ENCODE peak calls at places on chromosomes 11 and 22, in eight cellular contexts. One of them, this sample, is unnamed.

GRCh38 chr22:48259991-48260670 is 1497.7 kb downstream of the TBC1D22A start:
- DNase-seq in keratinocyte: no peak
- DNase-seq in heart right ventricle: no peak
- DNase-seq in lower leg skin: no peak
- DNase-seq in A549: no peak
- DNase-seq in aorta: no peak
- DNase-seq in fibroblast of the aortic adventitia: no peak
- DNase-seq in H7: no peak
- DNase-seq in this sample: no peak

GRCh38 chr11:111697910-111698309 is 68.3 kb downstream of the PPP2R1B start:
- DNase-seq in keratinocyte: no peak
- DNase-seq in heart right ventricle: no peak
- DNase-seq in lower leg skin: no peak
- DNase-seq in A549: no peak
- DNase-seq in aorta: no peak
- DNase-seq in fibroblast of the aortic adventitia: no peak
- DNase-seq in H7: no peak
- DNase-seq in this sample: no peak

GRCh38 chr11:59918494-59918893 is 19.7 kb upstream of the OOSP1 start:
- DNase-seq in keratinocyte: no peak
- DNase-seq in heart right ventricle: no peak
- DNase-seq in lower leg skin: no peak
- DNase-seq in A549: no peak
- DNase-seq in aorta: no peak
- DNase-seq in fibroblast of the aortic adventitia: peak; percentile 29
- DNase-seq in H7: no peak
- DNase-seq in this sample: peak; percentile 74

GRCh38 chr11:72771507-72771906 is 19.3 kb upstream of the ARAP1 start:
- DNase-seq in keratinocyte: no peak
- DNase-seq in heart right ventricle: no peak
- DNase-seq in lower leg skin: no peak
- DNase-seq in A549: no peak
- DNase-seq in aorta: no peak
- DNase-seq in fibroblast of the aortic adventitia: peak; percentile 40
- DNase-seq in H7: no peak
- DNase-seq in this sample: no peak

GRCh38 chr11:126053340-126054286 is 9.1 kb downstream of the CDON start:
- DNase-seq in keratinocyte: no peak
- DNase-seq in heart right ventricle: no peak
- DNase-seq in lower leg skin: no peak
- DNase-seq in A549: no peak
- DNase-seq in aorta: no peak
- DNase-seq in fibroblast of the aortic adventitia: peak; percentile 37
- DNase-seq in H7: no peak
- DNase-seq in this sample: no peak

GRCh38 chr11:117919326-117920275 is 9.6 kb downstream of the TMPRSS13 start:
- DNase-seq in keratinocyte: no peak
- DNase-seq in heart right ventricle: no peak
- DNase-seq in lower leg skin: no peak
- DNase-seq in A549: no peak
- DNase-seq in aorta: peak; percentile 66
- DNase-seq in fibroblast of the aortic adventitia: no peak
- DNase-seq in H7: no peak
- DNase-seq in this sample: peak; percentile 27

GRCh38 chr11:68076371-68077042 is 37.7 kb downstream of the TCIRG1 start:
- DNase-seq in keratinocyte: no peak
- DNase-seq in heart right ventricle: no peak
- DNase-seq in lower leg skin: no peak
- DNase-seq in A549: no peak
- DNase-seq in aorta: no peak
- DNase-seq in fibroblast of the aortic adventitia: no peak
- DNase-seq in H7: no peak
- DNase-seq in this sample: no peak

GRCh38 chr11:19631657-19632325 is 80.8 kb upstream of the NAV2 start:
- DNase-seq in keratinocyte: no peak
- DNase-seq in heart right ventricle: no peak
- DNase-seq in lower leg skin: no peak
- DNase-seq in A549: no peak
- DNase-seq in aorta: peak; percentile 80
- DNase-seq in fibroblast of the aortic adventitia: peak; percentile 16
- DNase-seq in H7: no peak
- DNase-seq in this sample: peak; percentile 12

GRCh38 chr11:46304605-46305004 is 27.1 kb downstream of the CREB3L1 start:
- DNase-seq in keratinocyte: no peak
- DNase-seq in heart right ventricle: no peak
- DNase-seq in lower leg skin: no peak
- DNase-seq in A549: no peak
- DNase-seq in aorta: no peak
- DNase-seq in fibroblast of the aortic adventitia: no peak
- DNase-seq in H7: no peak
- DNase-seq in this sample: no peak

GRCh38 chr11:11148104-11148509 is 204.9 kb downstream of the CSNK2A3 start:
- DNase-seq in keratinocyte: peak; percentile 19
- DNase-seq in heart right ventricle: peak; percentile 78
- DNase-seq in lower leg skin: peak; percentile 85
- DNase-seq in A549: peak; percentile 29
- DNase-seq in aorta: peak; percentile 93
- DNase-seq in fibroblast of the aortic adventitia: peak; percentile 95
- DNase-seq in H7: peak; percentile 69
- DNase-seq in this sample: peak; percentile 65

GRCh38 chr11:120339394-120339890 is 3.2 kb downstream of the ARHGEF12 start:
- DNase-seq in keratinocyte: no peak
- DNase-seq in heart right ventricle: peak; percentile 67
- DNase-seq in lower leg skin: peak; percentile 51
- DNase-seq in A549: no peak
- DNase-seq in aorta: no peak
- DNase-seq in fibroblast of the aortic adventitia: peak; percentile 39
- DNase-seq in H7: no peak
- DNase-seq in this sample: peak; percentile 45

GRCh38 chr11:44887598-44887997 is 63.1 kb downstream of the TP53I11 start:
- DNase-seq in keratinocyte: no peak
- DNase-seq in heart right ventricle: no peak
- DNase-seq in lower leg skin: no peak
- DNase-seq in A549: no peak
- DNase-seq in aorta: no peak
- DNase-seq in fibroblast of the aortic adventitia: no peak
- DNase-seq in H7: no peak
- DNase-seq in this sample: no peak

GRCh38 chr22:30288414-30289125 is 735 bp downstream of the CASTOR1 start:
- DNase-seq in keratinocyte: no peak
- DNase-seq in heart right ventricle: no peak
- DNase-seq in lower leg skin: no peak
- DNase-seq in A549: peak; percentile 25
- DNase-seq in aorta: no peak
- DNase-seq in fibroblast of the aortic adventitia: no peak
- DNase-seq in H7: no peak
- DNase-seq in this sample: no peak

GRCh38 chr11:61045271-61045670 is 57.0 kb upstream of the CD5 start:
- DNase-seq in keratinocyte: no peak
- DNase-seq in heart right ventricle: no peak
- DNase-seq in lower leg skin: no peak
- DNase-seq in A549: no peak
- DNase-seq in aorta: no peak
- DNase-seq in fibroblast of the aortic adventitia: no peak
- DNase-seq in H7: no peak
- DNase-seq in this sample: peak; percentile 46

GRCh38 chr11:94046796-94047195 is 25.6 kb downstream of the HEPHL1 start:
- DNase-seq in keratinocyte: no peak
- DNase-seq in heart right ventricle: no peak
- DNase-seq in lower leg skin: peak; percentile 28
- DNase-seq in A549: no peak
- DNase-seq in aorta: no peak
- DNase-seq in fibroblast of the aortic adventitia: no peak
- DNase-seq in H7: no peak
- DNase-seq in this sample: peak; percentile 20

GRCh38 chr11:43545610-43546009 is 134.9 kb upstream of the HSD17B12 start:
- DNase-seq in keratinocyte: no peak
- DNase-seq in heart right ventricle: no peak
- DNase-seq in lower leg skin: no peak
- DNase-seq in A549: no peak
- DNase-seq in aorta: no peak
- DNase-seq in fibroblast of the aortic adventitia: no peak
- DNase-seq in H7: no peak
- DNase-seq in this sample: no peak

GRCh38 chr11:43548921-43549320 is 131.6 kb upstream of the HSD17B12 start:
- DNase-seq in keratinocyte: no peak
- DNase-seq in heart right ventricle: no peak
- DNase-seq in lower leg skin: no peak
- DNase-seq in A549: no peak
- DNase-seq in aorta: no peak
- DNase-seq in fibroblast of the aortic adventitia: no peak
- DNase-seq in H7: no peak
- DNase-seq in this sample: no peak

GRCh38 chr11:43547411-43547718 is 133.2 kb upstream of the HSD17B12 start:
- DNase-seq in keratinocyte: no peak
- DNase-seq in heart right ventricle: no peak
- DNase-seq in lower leg skin: no peak
- DNase-seq in A549: no peak
- DNase-seq in aorta: no peak
- DNase-seq in fibroblast of the aortic adventitia: no peak
- DNase-seq in H7: peak; percentile 79
- DNase-seq in this sample: no peak

GRCh38 chr11:43547900-43548381 is 132.6 kb upstream of the HSD17B12 start:
- DNase-seq in keratinocyte: no peak
- DNase-seq in heart right ventricle: no peak
- DNase-seq in lower leg skin: no peak
- DNase-seq in A549: peak; percentile 14
- DNase-seq in aorta: no peak
- DNase-seq in fibroblast of the aortic adventitia: no peak
- DNase-seq in H7: peak; percentile 92
- DNase-seq in this sample: no peak

GRCh38 chr11:43546561-43547410 is 133.8 kb upstream of the HSD17B12 start:
- DNase-seq in keratinocyte: no peak
- DNase-seq in heart right ventricle: no peak
- DNase-seq in lower leg skin: no peak
- DNase-seq in A549: no peak
- DNase-seq in aorta: no peak
- DNase-seq in fibroblast of the aortic adventitia: no peak
- DNase-seq in H7: no peak
- DNase-seq in this sample: no peak
- H3K4me3 ChIP-seq in keratinocyte: no peak overlapping the region
- H3K4me3 ChIP-seq in heart right ventricle: no peak overlapping the region
- H3K4me3 ChIP-seq in lower leg skin: no peak overlapping the region
- H3K4me3 ChIP-seq in A549: peak overlapping the region; percentile 45
- H3K4me3 ChIP-seq in aorta: no peak overlapping the region
- H3K4me3 ChIP-seq in fibroblast of the aortic adventitia: no peak overlapping the region
- H3K4me3 ChIP-seq in H7: peak overlapping the region; percentile 42
- H3K4me3 ChIP-seq in this sample: peak overlapping the region; percentile 41

DNA sequence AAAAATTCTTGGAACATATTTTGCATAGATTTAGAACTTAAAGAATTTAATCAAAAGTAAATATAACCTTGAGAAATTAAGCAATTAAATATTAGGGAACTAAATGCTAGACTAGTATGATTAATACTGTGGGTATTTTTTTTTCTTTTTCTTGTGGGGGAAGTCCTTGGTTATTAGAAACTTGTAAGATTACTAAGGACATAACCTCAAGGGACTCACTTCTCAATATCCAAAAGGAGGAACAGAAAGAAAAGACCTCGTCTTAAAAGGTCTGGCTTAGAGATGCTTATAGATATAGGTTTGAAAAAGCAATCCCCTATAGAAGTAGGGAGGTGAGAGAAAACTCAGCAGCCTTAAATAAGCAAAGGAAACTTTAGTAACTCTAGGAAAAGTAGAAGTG is 368.5 kb downstream of the INSC start:
- DNase-seq in keratinocyte: no peak
- DNase-seq in heart right ventricle: no peak
- DNase-seq in lower leg skin: no peak
- DNase-seq in A549: no peak
- DNase-seq in aorta: no peak
- DNase-seq in fibroblast of the aortic adventitia: no peak
- DNase-seq in H7: no peak
- DNase-seq in this sample: no peak
- H3K4me3 ChIP-seq in keratinocyte: no peak overlapping the region
- H3K4me3 ChIP-seq in heart right ventricle: no peak overlapping the region
- H3K4me3 ChIP-seq in lower leg skin: no peak overlapping the region
- H3K4me3 ChIP-seq in A549: no peak overlapping the region
- H3K4me3 ChIP-seq in aorta: no peak overlapping the region
- H3K4me3 ChIP-seq in fibroblast of the aortic adventitia: no peak overlapping the region
- H3K4me3 ChIP-seq in H7: no peak overlapping the region
- H3K4me3 ChIP-seq in this sample: no peak overlapping the region

DNA sequence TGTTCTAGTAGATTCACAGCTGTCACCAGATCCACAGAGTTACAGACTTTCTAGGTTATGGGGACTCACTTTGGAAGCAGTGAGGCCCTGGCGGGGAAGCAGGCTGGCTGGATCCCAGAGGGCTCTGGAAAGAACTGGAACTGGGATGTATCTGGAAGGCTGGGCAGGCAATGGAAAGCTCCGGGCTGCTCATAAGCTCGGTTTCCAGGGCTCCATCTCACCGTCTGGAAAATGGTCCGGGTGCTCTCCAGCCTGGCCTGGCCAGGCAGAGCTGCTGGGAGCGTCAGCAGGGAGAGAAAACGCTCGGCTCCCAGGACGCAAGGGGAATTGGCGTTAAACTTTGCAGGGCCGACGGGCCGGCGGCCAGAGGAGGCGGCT is 339 bp upstream of the SEZ6L start:
- DNase-seq in keratinocyte: no peak
- DNase-seq in heart right ventricle: no peak
- DNase-seq in lower leg skin: no peak
- DNase-seq in A549: no peak
- DNase-seq in aorta: no peak
- DNase-seq in fibroblast of the aortic adventitia: no peak
- DNase-seq in H7: no peak
- DNase-seq in this sample: no peak
- H3K4me3 ChIP-seq in keratinocyte: no peak overlapping the region
- H3K4me3 ChIP-seq in heart right ventricle: peak overlapping the region; percentile 50
- H3K4me3 ChIP-seq in lower leg skin: no peak overlapping the region
- H3K4me3 ChIP-seq in A549: no peak overlapping the region
- H3K4me3 ChIP-seq in aorta: peak overlapping the region; percentile 16
- H3K4me3 ChIP-seq in fibroblast of the aortic adventitia: no peak overlapping the region
- H3K4me3 ChIP-seq in H7: peak overlapping the region; percentile 52
- H3K4me3 ChIP-seq in this sample: no peak overlapping the region

GRCh38 chr11:556857-557256 is 3.7 kb downstream of the LMNTD2 start:
- DNase-seq in keratinocyte: no peak
- DNase-seq in heart right ventricle: no peak
- DNase-seq in lower leg skin: no peak
- DNase-seq in A549: no peak
- DNase-seq in aorta: no peak
- DNase-seq in fibroblast of the aortic adventitia: no peak
- DNase-seq in H7: no peak
- DNase-seq in this sample: no peak

GRCh38 chr11:554824-555499 is 5.6 kb downstream of the LMNTD2 start:
- DNase-seq in keratinocyte: no peak
- DNase-seq in heart right ventricle: no peak
- DNase-seq in lower leg skin: no peak
- DNase-seq in A549: peak; percentile 81
- DNase-seq in aorta: peak; percentile 88
- DNase-seq in fibroblast of the aortic adventitia: no peak
- DNase-seq in H7: peak; percentile 98
- DNase-seq in this sample: peak; percentile 62

GRCh38 chr11:556175-556699 is 4.3 kb downstream of the LMNTD2 start:
- DNase-seq in keratinocyte: no peak
- DNase-seq in heart right ventricle: no peak
- DNase-seq in lower leg skin: no peak
- DNase-seq in A549: no peak
- DNase-seq in aorta: no peak
- DNase-seq in fibroblast of the aortic adventitia: no peak
- DNase-seq in H7: peak; percentile 79
- DNase-seq in this sample: no peak

GRCh38 chr11:554428-554823 is 6.1 kb downstream of the LMNTD2 start:
- DNase-seq in keratinocyte: no peak
- DNase-seq in heart right ventricle: no peak
- DNase-seq in lower leg skin: no peak
- DNase-seq in A549: no peak
- DNase-seq in aorta: no peak
- DNase-seq in fibroblast of the aortic adventitia: no peak
- DNase-seq in H7: no peak
- DNase-seq in this sample: no peak

GRCh38 chr11:555500-556174 is 4.9 kb downstream of the LMNTD2 start:
- DNase-seq in keratinocyte: no peak
- DNase-seq in heart right ventricle: no peak
- DNase-seq in lower leg skin: no peak
- DNase-seq in A549: no peak
- DNase-seq in aorta: no peak
- DNase-seq in fibroblast of the aortic adventitia: no peak
- DNase-seq in H7: peak; percentile 85
- DNase-seq in this sample: no peak
- H3K4me3 ChIP-seq in keratinocyte: no peak overlapping the region
- H3K4me3 ChIP-seq in heart right ventricle: no peak overlapping the region
- H3K4me3 ChIP-seq in lower leg skin: no peak overlapping the region
- H3K4me3 ChIP-seq in A549: peak overlapping the region; percentile 67
- H3K4me3 ChIP-seq in aorta: no peak overlapping the region
- H3K4me3 ChIP-seq in fibroblast of the aortic adventitia: no peak overlapping the region
- H3K4me3 ChIP-seq in H7: peak overlapping the region; percentile 72
- H3K4me3 ChIP-seq in this sample: no peak overlapping the region

This sample was measured in mammary epithelial cell.